ENCODE peak calls at places on chromosomes 6 and 20, in four cellular contexts. G is omental fat pad; I is GM13976; Y is CD4-positive, alpha-beta T cell. K is an unnamed sample.
A peak's percentile ranks its signal among the peaks of the same experiment; 100 is the strongest.

GRCh38 chr20:14673164-14673563 is 335.8 kb upstream of the FLRT3 start:
- DNase-seq in G (no peak), I (no peak), Y (no peak), K (no peak)

GRCh38 chr20:36216314-36217025 is 19.8 kb upstream of the AAR2 start:
- DNase-seq in G (no peak), I (no peak), Y (no peak), K (no peak)

GRCh38 chr6:53857318-53858094 is 62.7 kb downstream of the LRRC1 start:
- DNase-seq in G (no peak), I (no peak), Y (no peak), K (no peak)

GRCh38 chr6:61649845-61650244 is 636.2 kb downstream of the KHDRBS2 start:
- DNase-seq in G (no peak), I (no peak), Y (no peak), K (no peak)

GRCh38 chr6:25388776-25389175 is 109.6 kb downstream of the CARMIL1 start:
- DNase-seq in G (no peak), I (no peak), Y (no peak), K (no peak)

GRCh38 chr20:19867074-19867473 is 109.0 kb downstream of the RIN2 start:
- DNase-seq in G (no peak), I (no peak), Y (no peak), K (no peak)

GRCh38 chr20:37361336-37361735 is 15.4 kb downstream of the SRC start:
- DNase-seq in G (no peak), I (no peak), Y (no peak), K (no peak)

GRCh38 chr6:113694278-113695077 is 162.7 kb upstream of the MARCKS start:
- DNase-seq in G (no peak), I (no peak), Y (no peak), K (no peak)

DNA sequence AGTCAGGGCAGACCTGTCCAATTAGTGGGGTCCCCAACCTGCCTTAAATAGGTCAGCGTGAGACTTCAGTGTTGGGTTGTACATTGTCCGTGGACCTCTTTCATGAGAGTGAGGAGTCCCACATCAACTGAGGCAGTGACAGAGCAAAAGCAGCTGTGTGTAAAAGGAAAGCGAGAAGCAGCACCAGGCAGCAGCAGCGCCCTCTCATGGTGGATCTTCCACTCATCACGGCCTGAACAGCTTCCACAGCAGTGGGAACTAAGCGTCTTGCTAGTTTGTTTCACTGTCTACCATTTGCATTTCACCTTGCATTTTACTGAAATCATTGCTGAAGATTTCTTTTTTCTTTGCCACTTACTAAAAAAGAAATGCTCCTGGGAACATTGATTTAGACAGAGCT is 333.8 kb downstream of the PKHD1 start:
- DNase-seq in G (no peak), I (no peak), Y (no peak), K (peak; percentile 41)
- TF ChIP-seq CTCF in G (no peak), I (peak; percentile 14), Y (no peak), K (peak; percentile 64)

DNA sequence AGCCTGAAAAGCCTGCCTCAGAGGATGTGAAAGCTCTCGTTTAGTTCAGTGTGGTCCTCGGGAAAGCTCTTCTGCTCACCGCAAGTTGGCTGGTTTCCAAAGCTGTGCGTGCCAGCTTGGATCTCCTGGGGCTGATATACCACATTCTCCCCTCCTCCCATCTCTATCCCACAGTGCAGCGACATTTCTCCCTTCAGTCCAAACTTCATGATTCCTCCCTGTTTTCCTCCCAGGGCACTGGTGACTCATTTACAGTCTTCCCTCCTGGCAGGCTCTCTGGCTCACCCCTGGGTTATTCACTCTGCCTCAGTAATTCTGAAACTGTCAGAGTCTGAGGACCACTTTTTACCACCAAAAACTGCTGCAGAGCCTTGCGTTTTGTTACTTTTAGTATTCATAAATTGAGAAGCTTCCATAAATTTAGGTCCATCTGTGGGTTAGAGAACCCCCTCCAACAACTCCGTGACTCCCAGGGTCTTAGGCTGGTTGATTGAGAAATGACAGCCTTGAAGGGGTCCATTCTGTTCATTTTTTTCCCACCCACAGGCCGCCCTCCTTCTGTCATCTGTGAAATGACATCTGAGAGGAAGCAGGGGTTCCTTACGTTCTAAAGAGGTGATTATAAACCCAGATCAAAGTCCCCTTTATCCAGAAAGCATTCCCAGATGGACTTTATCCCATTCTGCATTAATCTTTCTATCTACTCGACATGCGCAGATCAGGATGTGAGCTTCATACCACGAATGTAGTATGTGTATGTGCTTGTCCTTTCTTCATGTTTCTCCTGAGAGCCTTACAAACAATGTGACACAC is 6.1 kb downstream of the TRIM10 start:
- DNase-seq in G (no peak), I (no peak), Y (no peak), K (no peak)
- TF ChIP-seq CTCF in G (no peak), I (no peak), Y (no peak), K (no peak)

DNA sequence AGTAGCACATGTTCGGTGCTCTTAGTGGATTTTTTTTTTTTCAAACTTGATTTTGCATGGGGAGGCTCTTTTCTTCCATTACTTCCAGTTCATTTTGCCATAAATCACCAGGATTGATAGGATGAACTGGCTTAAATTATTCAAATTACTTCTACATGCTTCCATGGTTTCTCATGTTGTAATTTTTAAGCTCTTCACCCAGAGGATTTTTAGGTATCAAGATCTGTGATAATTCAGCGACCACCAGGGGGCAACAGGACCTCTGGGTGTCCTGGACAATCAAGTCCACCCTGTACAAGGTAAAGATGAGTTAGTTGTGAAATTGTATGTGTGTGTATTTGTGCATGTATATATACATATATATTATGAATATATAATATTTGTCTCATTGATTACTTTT is 4.2 kb upstream of the EPHA7 start:
- DNase-seq in G (no peak), I (no peak), Y (no peak), K (peak; percentile 60)
- TF ChIP-seq CTCF in G (no peak), I (peak; percentile 15), Y (no peak), K (peak; percentile 43)

GRCh38 chr6:157541618-157542404 is 160.8 kb downstream of the ZDHHC14 start:
- DNase-seq in G (no peak), I (no peak), Y (no peak), K (no peak)
- TF ChIP-seq CTCF in G (no peak), I (no peak), Y (no peak), K (no peak)

GRCh38 chr6:72643214-72643613 is 21.4 kb downstream of the KCNQ5 start:
- DNase-seq in G (no peak), I (no peak), Y (no peak), K (no peak)
- TF ChIP-seq CTCF in G (no peak), I (peak; percentile 17), Y (no peak), K (no peak)

GRCh38 chr6:27157461-27158315 is 89.8 kb upstream of the PRSS16 start:
- DNase-seq in G (no peak), I (peak; percentile 60), Y (peak; percentile 86), K (peak; percentile 88)
- TF ChIP-seq CTCF in G (no peak), I (peak; percentile 65), Y (peak; percentile 78), K (peak; percentile 53)

DNA sequence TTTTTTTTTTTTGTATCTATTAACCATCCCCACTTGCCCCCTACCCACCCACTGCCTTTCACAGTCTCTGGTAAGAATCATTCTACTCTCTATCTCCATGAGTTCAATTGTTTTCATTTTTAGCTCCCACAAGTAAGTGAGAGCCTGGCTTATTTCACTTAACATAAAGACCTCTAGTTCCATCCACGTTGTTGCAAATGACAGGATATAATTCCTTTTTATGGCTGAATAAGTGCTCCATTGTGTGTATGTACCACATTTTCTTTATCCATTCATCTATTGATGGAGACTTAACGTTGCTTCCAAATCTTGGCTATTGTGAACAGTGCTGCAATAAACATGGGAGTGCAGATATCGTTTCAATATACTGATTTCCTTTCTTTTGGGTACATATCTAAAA is 328.5 kb downstream of the BTBD9 start:
- DNase-seq in G (no peak), I (no peak), Y (no peak), K (no peak)
- TF ChIP-seq CTCF in G (no peak), I (no peak), Y (no peak), K (no peak)

GRCh38 chr6:120328521-120328920 is 979.0 kb upstream of the MAN1A1 start:
- DNase-seq in G (no peak), I (no peak), Y (no peak), K (no peak)
- TF ChIP-seq CTCF in G (no peak), I (no peak), Y (no peak), K (no peak)

GRCh38 chr6:51536728-51537127 is 550.7 kb downstream of the PKHD1 start:
- DNase-seq in G (no peak), I (no peak), Y (no peak), K (no peak)

GRCh38 chr6:51542466-51542865 is 544.9 kb downstream of the PKHD1 start:
- DNase-seq in G (no peak), I (no peak), Y (no peak), K (no peak)

DNA sequence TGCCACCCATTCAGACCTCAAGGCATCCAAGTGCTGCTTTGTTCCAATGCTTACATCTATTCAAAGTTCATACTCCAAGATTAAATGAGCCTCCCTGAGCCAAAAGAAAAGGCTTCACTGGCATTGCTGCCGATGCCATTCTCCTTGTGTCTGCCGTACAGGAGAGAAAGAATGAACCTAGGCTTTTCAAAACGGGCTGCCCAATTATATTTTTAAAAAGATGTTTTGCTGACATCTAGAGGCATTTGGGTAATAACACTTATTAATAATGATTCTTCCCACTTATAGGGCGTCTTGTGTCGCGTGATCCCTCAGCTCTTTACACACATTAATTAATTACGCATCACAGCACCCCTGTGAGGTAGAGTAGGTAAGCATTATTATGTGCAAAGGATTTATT is 545.6 kb downstream of the PKHD1 start:
- DNase-seq in G (no peak), I (no peak), Y (no peak), K (no peak)
- TF ChIP-seq CTCF in G (no peak), I (no peak), Y (no peak), K (no peak)